ENCODE peak calls at places on chromosome 12, in four cellular contexts. X is fibroblast of villous mesenchyme, Y is GM13976, M is AG10803. W is an unnamed sample.

GRCh38 chr12:116222358-116222757 is 55.1 kb downstream of the MED13L start:
- DNase-seq in X (peak; percentile 87), Y (no peak), M (peak; percentile 74), W (no peak)

GRCh38 chr12:46546634-46547273 is 174.2 kb upstream of the SLC38A2 start:
- DNase-seq in X (no peak), Y (peak; percentile 68), M (no peak), W (no peak)

GRCh38 chr12:22626429-22626828 is 1.5 kb downstream of the ETNK1 start:
- DNase-seq in X (peak; percentile 56), Y (peak; percentile 47), M (peak; percentile 31), W (no peak)

GRCh38 chr12:90229771-90230170 is 521.1 kb upstream of the ATP2B1 start:
- DNase-seq in X (no peak), Y (no peak), M (peak; percentile 35), W (no peak)

GRCh38 chr12:57550628-57551549 is 1.0 kb downstream of the KIF5A start:
- DNase-seq in X (no peak), Y (no peak), M (no peak), W (no peak)

GRCh38 chr12:131816495-131816894 is 11.7 kb upstream of the MMP17 start:
- DNase-seq in X (no peak), Y (no peak), M (no peak), W (no peak)

GRCh38 chr12:120869376-120869775 is 34.8 kb downstream of the SPPL3 start:
- DNase-seq in X (no peak), Y (no peak), M (no peak), W (no peak)

GRCh38 chr12:115866909-115867525 is 410.5 kb downstream of the MED13L start:
- DNase-seq in X (no peak), Y (no peak), M (no peak), W (no peak)

GRCh38 chr12:113259499-113259953 is 38.3 kb downstream of the TPCN1 start:
- DNase-seq in X (peak; percentile 84), Y (no peak), M (peak; percentile 74), W (no peak)

GRCh38 chr12:122891661-122892525 is 4.0 kb downstream of the VPS37B start:
- DNase-seq in X (peak; percentile 74), Y (no peak), M (peak; percentile 73), W (no peak)

GRCh38 chr12:80625901-80626300 is 81.5 kb upstream of the MYF6 start:
- DNase-seq in X (peak; percentile 29), Y (no peak), M (peak; percentile 4), W (no peak)

GRCh38 chr12:112183141-112183581 is 57.8 kb downstream of the TRAFD1 start:
- DNase-seq in X (no peak), Y (peak; percentile 79), M (peak; percentile 17), W (no peak)

GRCh38 chr12:98821849-98822248 is 176.8 kb downstream of the APAF1 start:
- DNase-seq in X (no peak), Y (no peak), M (no peak), W (no peak)

GRCh38 chr12:119375619-119376018 is 41.1 kb downstream of the CCDC60 start:
- DNase-seq in X (no peak), Y (no peak), M (no peak), W (no peak)

GRCh38 chr12:6769003-6769389 is 2.8 kb downstream of the PTMS start:
- DNase-seq in X (peak; percentile 61), Y (no peak), M (peak; percentile 47), W (peak; percentile 72)

GRCh38 chr12:14936224-14936861 is 2.0 kb downstream of the ERP27 start:
- DNase-seq in X (no peak), Y (no peak), M (no peak), W (peak; percentile 41)
- TF ChIP-seq CTCF in X (peak; percentile 15), Y (no peak), M (no peak), W (no peak)

GRCh38 chr12:50057000-50057841 is at the start of gene ASIC1:
- DNase-seq in X (peak; percentile 81), Y (peak; percentile 75), M (peak; percentile 63), W (peak; percentile 62)
- TF ChIP-seq CTCF in X (peak; percentile 8), Y (no peak), M (no peak), W (no peak)

DNA sequence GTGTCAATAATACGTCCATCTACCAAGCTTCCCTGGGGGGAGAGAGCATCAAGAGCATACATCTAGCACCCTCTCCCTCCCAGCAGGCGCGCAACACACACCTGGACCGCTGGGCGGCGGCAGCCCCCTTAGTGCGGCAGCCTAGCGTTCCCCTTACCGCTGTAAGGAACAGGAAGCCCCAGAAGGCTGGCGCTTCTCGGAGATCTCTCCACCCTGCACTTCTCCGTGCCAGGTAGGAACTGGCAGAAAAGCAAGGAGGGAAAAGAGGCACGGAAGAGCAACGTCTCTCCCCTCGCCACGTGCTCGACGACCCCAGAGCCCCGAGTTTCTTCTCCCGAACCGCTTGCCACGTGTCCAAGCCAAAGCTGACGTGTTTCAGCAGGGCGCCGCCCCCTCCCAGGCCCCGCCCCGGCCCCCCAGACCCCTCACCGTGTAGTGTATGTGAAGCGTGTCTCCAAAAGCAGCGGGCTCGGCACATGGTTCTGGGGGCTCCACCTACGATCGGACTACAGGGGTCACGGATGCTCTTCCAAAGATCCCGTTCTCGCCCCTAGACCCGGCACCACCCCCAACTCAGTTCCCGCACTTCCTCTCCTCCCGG is 575 bp downstream of the FKBP11 start:
- DNase-seq in X (peak; percentile 61), Y (peak; percentile 87), M (peak; percentile 31), W (peak; percentile 64)
- TF ChIP-seq CTCF in X (peak; percentile 72), Y (peak; percentile 88), M (peak; percentile 51), W (peak; percentile 40)

GRCh38 chr12:102879-103168 is 36.3 kb downstream of the IQSEC3 start:
- DNase-seq in X (no peak), Y (no peak), M (no peak), W (no peak)
- TF ChIP-seq CTCF in X (no peak), Y (no peak), M (no peak), W (no peak)